ENCODE peak calls at places on chromosome 3, in ten cellular contexts. G, S, P, V, L, A, Z, M, T and B are unnamed samples.

GRCh38 chr3:168096210-168096795 is 579 bp upstream of the GOLIM4 start:
- DNase-seq in G (peak; percentile 43), S (peak; percentile 69), P (peak; percentile 56), V (peak; percentile 75), L (peak; percentile 75), A (peak; percentile 85), Z (peak; percentile 61), M (peak; percentile 76), T (peak; percentile 88), B (no peak)

GRCh38 chr3:176953106-176954080 is 243.9 kb downstream of the TBL1XR1 start:
- DNase-seq in G (no peak), S (peak; percentile 49), P (no peak), V (peak; percentile 87), L (no peak), A (no peak), Z (peak; percentile 20), M (peak; percentile 82), T (no peak), B (no peak)

GRCh38 chr3:138774529-138775253 is 60.0 kb downstream of the PIK3CB start:
- DNase-seq in G (peak; percentile 78), S (peak; percentile 98), P (no peak), V (no peak), L (no peak), A (peak; percentile 76), Z (peak; percentile 69), M (peak; percentile 63), T (no peak), B (peak; percentile 3)

GRCh38 chr3:144566320-144566719 is 594.7 kb downstream of the DIPK2A start:
- DNase-seq in G (no peak), S (no peak), P (no peak), V (no peak), L (no peak), A (no peak), Z (no peak), M (no peak), T (no peak), B (no peak)

GRCh38 chr3:48697952-48698351 is 12.2 kb upstream of the NCKIPSD start:
- DNase-seq in G (no peak), S (no peak), P (no peak), V (no peak), L (no peak), A (no peak), Z (no peak), M (no peak), T (peak; percentile 51), B (no peak)

GRCh38 chr3:146218880-146219866 is 31.7 kb downstream of the PLSCR4 start:
- DNase-seq in G (no peak), S (peak; percentile 20), P (peak; percentile 40), V (no peak), L (peak; percentile 40), A (no peak), Z (no peak), M (peak; percentile 46), T (peak; percentile 72), B (peak; percentile 22)

GRCh38 chr3:6605245-6605644 is 255.7 kb upstream of the GRM7 start:
- DNase-seq in G (no peak), S (no peak), P (no peak), V (no peak), L (no peak), A (no peak), Z (no peak), M (no peak), T (no peak), B (no peak)

GRCh38 chr3:172536993-172537419 is 13.8 kb upstream of the TNFSF10 start:
- DNase-seq in G (no peak), S (no peak), P (no peak), V (no peak), L (no peak), A (no peak), Z (no peak), M (no peak), T (no peak), B (no peak)

GRCh38 chr3:188278717-188279324 is 124.9 kb downstream of the LPP start:
- DNase-seq in G (no peak), S (no peak), P (no peak), V (peak; percentile 66), L (no peak), A (no peak), Z (no peak), M (no peak), T (no peak), B (no peak)

GRCh38 chr3:40847571-40847992 is 322.8 kb downstream of the ZNF621 start:
- DNase-seq in G (no peak), S (no peak), P (peak; percentile 88), V (no peak), L (no peak), A (no peak), Z (no peak), M (no peak), T (no peak), B (no peak)

GRCh38 chr3:149016669-149017541 is 25.6 kb downstream of the GYG1 start:
- DNase-seq in G (no peak), S (peak; percentile 78), P (no peak), V (no peak), L (no peak), A (no peak), Z (no peak), M (no peak), T (no peak), B (no peak)

GRCh38 chr3:170611746-170612145 is 25.9 kb upstream of the SLC7A14 start:
- DNase-seq in G (no peak), S (no peak), P (no peak), V (no peak), L (no peak), A (no peak), Z (no peak), M (no peak), T (no peak), B (no peak)

GRCh38 chr3:111848778-111849177 is 10.3 kb upstream of the PHLDB2 start:
- DNase-seq in G (no peak), S (no peak), P (no peak), V (no peak), L (no peak), A (no peak), Z (no peak), M (no peak), T (no peak), B (no peak)

GRCh38 chr3:10955694-10956453 is 36.7 kb upstream of the SLC6A1 start:
- DNase-seq in G (no peak), S (no peak), P (no peak), V (peak; percentile 69), L (no peak), A (no peak), Z (no peak), M (no peak), T (no peak), B (no peak)

GRCh38 chr3:141909408-141909807 is 33.0 kb downstream of the ATP1B3 start:
- DNase-seq in G (no peak), S (no peak), P (no peak), V (no peak), L (no peak), A (no peak), Z (no peak), M (no peak), T (no peak), B (no peak)
- H3K27ac ChIP-seq in G (no peak overlapping the region), S (no peak overlapping the region), P (no peak overlapping the region), V (no peak overlapping the region), L (no peak overlapping the region), A (no peak overlapping the region), Z (no peak overlapping the region), M (no peak overlapping the region), T (no peak overlapping the region), B (no peak overlapping the region)

GRCh38 chr3:15217841-15218267 is 11.8 kb downstream of the CAPN7 start:
- DNase-seq in G (no peak), S (no peak), P (peak; percentile 15), V (no peak), L (peak; percentile 51), A (no peak), Z (no peak), M (no peak), T (peak; percentile 71), B (no peak)

GRCh38 chr3:15220661-15221060 is 14.6 kb downstream of the CAPN7 start:
- DNase-seq in G (no peak), S (no peak), P (no peak), V (no peak), L (no peak), A (no peak), Z (no peak), M (no peak), T (no peak), B (no peak)

GRCh38 chr3:15217011-15217671 is 11.1 kb downstream of the CAPN7 start:
- DNase-seq in G (no peak), S (no peak), P (no peak), V (no peak), L (peak; percentile 23), A (no peak), Z (no peak), M (no peak), T (no peak), B (no peak)

GRCh38 chr3:15220056-15220455 is 14.0 kb downstream of the CAPN7 start:
- DNase-seq in G (no peak), S (no peak), P (no peak), V (no peak), L (no peak), A (no peak), Z (no peak), M (no peak), T (no peak), B (no peak)

GRCh38 chr3:15218689-15219088 is 12.6 kb downstream of the CAPN7 start:
- DNase-seq in G (no peak), S (no peak), P (no peak), V (no peak), L (no peak), A (no peak), Z (no peak), M (no peak), T (no peak), B (no peak)
- H3K27ac ChIP-seq in G (no peak overlapping the region), S (no peak overlapping the region), P (no peak overlapping the region), V (peak overlapping the region; percentile 38), L (peak overlapping the region; percentile 60), A (no peak overlapping the region), Z (no peak overlapping the region), M (no peak overlapping the region), T (peak overlapping the region; percentile 74), B (no peak overlapping the region)

DNA sequence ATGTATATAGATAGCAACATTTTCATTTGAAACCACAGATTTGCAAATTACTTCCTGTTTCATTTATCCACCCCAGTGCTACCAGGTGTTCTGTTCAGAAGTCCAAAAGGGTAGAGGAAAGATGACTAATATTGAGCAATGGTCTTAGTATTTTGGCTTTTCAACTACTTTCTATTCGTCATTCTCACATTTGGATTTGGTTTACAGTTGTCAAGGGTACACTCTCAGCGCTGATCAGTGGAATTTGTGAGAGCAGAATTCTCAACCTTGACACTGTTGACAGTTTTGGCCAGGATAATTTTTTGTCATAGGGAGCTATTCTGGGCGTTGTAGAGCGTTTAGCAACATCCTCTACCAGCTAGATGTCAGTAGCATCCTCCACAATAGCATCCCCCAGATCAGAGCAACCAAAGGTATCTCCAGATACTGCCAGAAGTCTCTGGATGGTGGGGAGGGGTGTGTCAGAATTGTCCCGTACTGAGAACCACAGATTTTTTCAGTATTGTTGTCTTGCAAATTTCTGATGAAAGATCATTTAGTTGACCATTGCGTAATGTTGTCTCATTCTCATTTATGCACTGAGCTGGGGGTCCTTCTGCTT is 4.2 kb downstream of the HMCES start:
- DNase-seq in G (no peak), S (no peak), P (no peak), V (no peak), L (peak; percentile 88), A (no peak), Z (no peak), M (no peak), T (peak; percentile 94), B (no peak)
- H3K27ac ChIP-seq in G (no peak overlapping the region), S (no peak overlapping the region), P (peak overlapping the region; percentile 23), V (no peak overlapping the region), L (peak overlapping the region; percentile 94), A (peak overlapping the region; percentile 77), Z (no peak overlapping the region), M (no peak overlapping the region), T (peak overlapping the region; percentile 100), B (no peak overlapping the region)

GRCh38 chr3:73765878-73766564 is 141.3 kb upstream of the PDZRN3 start:
- DNase-seq in G (no peak), S (no peak), P (no peak), V (no peak), L (no peak), A (no peak), Z (no peak), M (no peak), T (no peak), B (no peak)
- H3K27ac ChIP-seq in G (peak overlapping the region; percentile 45), S (peak overlapping the region; percentile 90), P (peak overlapping the region; percentile 68), V (peak overlapping the region; percentile 50), L (no peak overlapping the region), A (no peak overlapping the region), Z (no peak overlapping the region), M (no peak overlapping the region), T (no peak overlapping the region), B (no peak overlapping the region)